ENCODE peak calls at places on chromosome 18, in six cellular contexts. U is fibroblast of the aortic adventitia, I is AG04450, N is AG10803, P is progenitor cell of endocrine pancreas, D is HepG2. Y is an unnamed sample.

GRCh38 chr18:58015045-58015444 is 29.0 kb upstream of the NEDD4L start:
- DNase-seq in U (no peak), I (no peak), P (no peak), D (no peak), N (no peak), Y (no peak)

GRCh38 chr18:27661320-27662049 is 476.4 kb upstream of the CHST9 start:
- DNase-seq in N (no peak), P (peak; percentile 14), D (no peak), I (no peak), U (no peak), Y (no peak)

GRCh38 chr18:79921984-79922965 is 29.2 kb downstream of the SLC66A2 start:
- DNase-seq in U (no peak), D (no peak), I (no peak), N (no peak), P (no peak), Y (no peak)

GRCh38 chr18:62621546-62621945 is 93.8 kb upstream of the PHLPP1 start:
- DNase-seq in I (no peak), U (peak; percentile 27), P (no peak), D (no peak), N (peak; percentile 56), Y (no peak)

GRCh38 chr18:50099725-50100414 is 95.1 kb downstream of the MYO5B start:
- DNase-seq in N (peak; percentile 42), I (no peak), U (no peak), P (no peak), D (no peak), Y (no peak)

GRCh38 chr18:45981852-45982251 is 14.7 kb upstream of the EPG5 start:
- DNase-seq in U (no peak), I (no peak), N (no peak), D (no peak), P (no peak), Y (no peak)

GRCh38 chr18:22188551-22189267 is 19.3 kb downstream of the GATA6 start:
- DNase-seq in D (no peak), N (no peak), U (peak; percentile 57), I (no peak), P (no peak), Y (no peak)

GRCh38 chr18:61360440-61361383 is 27.5 kb downstream of the CDH20 start:
- DNase-seq in I (no peak), D (no peak), N (no peak), P (no peak), U (no peak), Y (no peak)

GRCh38 chr18:23071285-23071684 is 64.0 kb upstream of the CABLES1 start:
- DNase-seq in D (no peak), P (no peak), U (no peak), N (peak; percentile 53), I (no peak), Y (no peak)

GRCh38 chr18:54163458-54163857 is 61.0 kb downstream of the MBD2 start:
- DNase-seq in P (no peak), I (no peak), U (no peak), N (no peak), D (no peak), Y (no peak)

GRCh38 chr18:22176282-22176621 is 6.9 kb downstream of the GATA6 start:
- DNase-seq in D (no peak), P (no peak), N (no peak), U (no peak), I (no peak), Y (no peak)

GRCh38 chr18:61435064-61435652 is 101.9 kb downstream of the CDH20 start:
- DNase-seq in N (peak; percentile 8), P (no peak), U (peak; percentile 4), D (peak; percentile 27), I (no peak), Y (no peak)

DNA sequence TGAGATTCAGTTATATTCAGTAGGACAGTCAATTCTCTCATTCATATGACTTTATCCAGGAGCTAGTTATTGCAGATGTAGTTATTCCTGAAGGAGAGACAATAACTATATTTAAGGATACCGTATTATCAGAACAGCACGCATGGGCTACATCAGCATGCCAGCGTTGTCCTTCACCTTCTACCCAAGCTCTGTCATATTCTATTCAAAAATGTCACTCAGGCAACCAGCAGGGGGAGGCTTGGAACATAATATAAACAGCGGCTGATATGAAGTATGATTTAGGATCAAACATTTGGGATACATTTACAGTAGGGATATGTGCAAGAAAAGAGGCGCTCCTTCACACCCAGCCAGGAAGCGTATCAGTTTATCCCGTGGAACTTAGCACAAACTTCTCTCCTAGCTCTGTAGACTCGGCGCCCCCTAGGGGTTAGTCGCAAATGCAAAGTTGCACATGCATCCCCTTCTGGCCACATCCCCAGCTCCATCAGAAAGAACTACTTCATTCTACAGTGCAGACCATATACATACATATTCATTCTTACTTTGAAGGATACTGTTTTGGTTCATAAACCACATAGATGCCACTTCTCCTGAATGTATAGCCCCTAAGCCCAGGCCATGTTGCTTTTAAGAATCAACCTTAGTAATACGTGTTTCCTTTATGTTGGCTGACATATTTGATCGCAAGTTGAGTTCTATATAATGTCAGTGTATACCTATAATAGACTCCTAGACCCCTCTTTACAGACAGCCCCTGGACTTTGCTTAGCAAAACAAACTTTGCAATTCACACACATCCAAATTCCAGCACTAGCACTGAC is 759.4 kb downstream of the ADCYAP1 start:
- DNase-seq in D (peak; percentile 44), N (peak; percentile 22), I (no peak), P (peak; percentile 22), U (peak; percentile 49), Y (peak; percentile 82)
- TF ChIP-seq CTCF in D (peak; percentile 69), N (peak; percentile 61), I (no peak), P (peak; percentile 77), U (peak; percentile 67), Y (peak; percentile 93)

GRCh38 chr18:580154-580553 is at the start of gene CETN1:
- DNase-seq in N (no peak), P (no peak), I (no peak), D (no peak), U (no peak), Y (no peak)

GRCh38 chr18:576924-577323 is 3.3 kb upstream of the CETN1 start:
- DNase-seq in D (no peak), N (no peak), I (no peak), P (no peak), U (no peak), Y (no peak)

GRCh38 chr18:582465-582864 is 2.3 kb downstream of the CETN1 start:
- DNase-seq in D (no peak), N (peak; percentile 23), U (peak; percentile 84), I (no peak), P (no peak), Y (no peak)

GRCh38 chr18:577606-578005 is 2.6 kb upstream of the CETN1 start:
- DNase-seq in I (no peak), P (no peak), N (peak; percentile 30), U (peak; percentile 59), D (peak; percentile 40), Y (no peak)

GRCh38 chr18:581106-581505 is 926 bp downstream of the CETN1 start:
- DNase-seq in D (no peak), N (peak; percentile 29), I (no peak), U (peak; percentile 47), P (no peak), Y (no peak)
- TF ChIP-seq CTCF in D (no peak), N (no peak), I (no peak), U (no peak), P (no peak), Y (no peak)

GRCh38 chr18:8507361-8507760 is 101.9 kb upstream of the RAB12 start:
- DNase-seq in D (peak; percentile 13), I (no peak), N (no peak), U (peak; percentile 54), P (no peak), Y (peak; percentile 36)
- TF ChIP-seq CTCF in D (peak; percentile 33), I (peak; percentile 27), N (peak; percentile 22), U (peak; percentile 53), P (peak; percentile 50), Y (peak; percentile 52)

GRCh38 chr18:76922107-76922506 is 99.8 kb downstream of the ZNF236 start:
- DNase-seq in U (peak; percentile 46), N (peak; percentile 43), D (peak; percentile 22), I (peak; percentile 10), P (no peak), Y (peak; percentile 69)

GRCh38 chr18:76920974-76921373 is 98.6 kb downstream of the ZNF236 start:
- DNase-seq in P (no peak), N (no peak), I (no peak), U (no peak), D (no peak), Y (no peak)

GRCh38 chr18:76927216-76927725 is 104.9 kb downstream of the ZNF236 start:
- DNase-seq in N (no peak), D (no peak), P (no peak), U (no peak), I (no peak), Y (no peak)

GRCh38 chr18:76928179-76928868 is 106.0 kb downstream of the ZNF236 start:
- DNase-seq in N (no peak), I (no peak), P (no peak), D (no peak), U (no peak), Y (no peak)

DNA sequence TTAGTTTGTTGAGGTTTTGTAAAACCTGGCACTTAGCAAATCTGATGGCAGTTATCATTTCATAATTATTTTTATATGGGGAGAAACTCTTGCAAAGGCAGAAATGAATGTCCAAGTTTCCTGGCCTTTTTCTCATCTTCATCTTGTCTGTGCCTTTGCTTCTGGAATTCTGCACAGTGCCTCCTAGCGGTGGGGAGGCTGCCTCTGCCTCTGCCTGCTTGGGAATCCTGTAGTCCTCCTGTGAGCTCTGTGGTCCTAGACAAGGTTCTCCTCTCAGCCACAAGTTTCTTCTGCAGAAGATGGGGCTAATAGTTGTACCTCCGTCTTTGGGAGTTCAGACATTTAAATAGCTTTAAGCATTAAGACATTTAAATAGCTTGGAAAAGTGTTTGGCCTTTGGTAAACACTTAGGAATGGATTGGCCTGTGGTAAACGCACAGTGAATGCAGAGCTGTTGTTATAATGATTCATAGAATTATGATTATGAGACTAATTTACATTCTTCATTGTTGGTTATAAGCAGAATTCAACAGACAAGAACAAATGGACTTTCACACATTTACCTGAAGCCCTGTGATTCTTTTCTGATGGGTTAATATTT is 101.2 kb downstream of the ZNF236 start:
- DNase-seq in N (peak; percentile 3), D (peak; percentile 30), U (peak; percentile 12), I (no peak), P (no peak), Y (peak; percentile 74)
- TF ChIP-seq CTCF in N (peak; percentile 50), D (peak; percentile 60), U (peak; percentile 51), I (peak; percentile 49), P (peak; percentile 57), Y (peak; percentile 62)

GRCh38 chr18:37276111-37276510 is 289.5 kb downstream of the CELF4 start:
- DNase-seq in D (no peak), I (no peak), P (no peak), N (no peak), U (no peak), Y (no peak)
- TF ChIP-seq CTCF in D (no peak), I (no peak), P (no peak), N (no peak), U (no peak), Y (no peak)